ENCODE peak calls at places on chromosomes 2 and 18, in seven cellular contexts. B, W, Y, P, H, X and D are unnamed samples.

GRCh38 chr2:217926801-217927200 is 76.0 kb downstream of the TNS1 start:
- DNase-seq in B (no peak), W (no peak), Y (no peak), P (no peak), H (no peak), X (no peak), D (no peak)

GRCh38 chr18:57333941-57334340 is 18.4 kb upstream of the ST8SIA3 start:
- DNase-seq in B (no peak), W (no peak), Y (no peak), P (no peak), H (no peak), X (no peak), D (no peak)

GRCh38 chr2:42450136-42450535 is 43.6 kb downstream of the KCNG3 start:
- DNase-seq in B (no peak), W (no peak), Y (no peak), P (no peak), H (no peak), X (no peak), D (no peak)

GRCh38 chr2:216352653-216353270 is 19.5 kb downstream of the MARCHF4 start:
- DNase-seq in B (no peak), W (no peak), Y (no peak), P (no peak), H (no peak), X (no peak), D (no peak)

GRCh38 chr18:38077219-38077618 is 511.6 kb upstream of the CELF4 start:
- DNase-seq in B (no peak), W (no peak), Y (peak), P (no peak), H (no peak), X (no peak), D (no peak)

GRCh38 chr2:240477916-240478315 is 42.5 kb downstream of the GPC1 start:
- DNase-seq in B (no peak), W (no peak), Y (no peak), P (no peak), H (no peak), X (no peak), D (no peak)

GRCh38 chr2:138059487-138059886 is 95.2 kb downstream of the HNMT start:
- DNase-seq in B (no peak), W (no peak), Y (no peak), P (no peak), H (no peak), X (no peak), D (no peak)

GRCh38 chr18:77316641-77317040 is 67.0 kb downstream of the GALR1 start:
- DNase-seq in B (no peak), W (no peak), Y (no peak), P (no peak), H (no peak), X (no peak), D (no peak)

GRCh38 chr2:187294043-187294442 is 154.0 kb downstream of the CALCRL start:
- DNase-seq in B (no peak), W (no peak), Y (no peak), P (no peak), H (no peak), X (no peak), D (no peak)

GRCh38 chr2:181070119-181070833 is 89.9 kb downstream of the UBE2E3 start:
- DNase-seq in B (no peak), W (no peak), Y (no peak), P (no peak), H (no peak), X (peak), D (no peak)

GRCh38 chr2:1858733-1859132 is 114.4 kb upstream of the PXDN start:
- DNase-seq in B (no peak), W (no peak), Y (no peak), P (no peak), H (no peak), X (no peak), D (no peak)

GRCh38 chr2:61439241-61440002 is 31.5 kb downstream of the USP34 start:
- DNase-seq in B (no peak), W (no peak), Y (no peak), P (no peak), H (no peak), X (no peak), D (no peak)

GRCh38 chr2:158745067-158745865 is 49.9 kb upstream of the DAPL1 start:
- DNase-seq in B (peak), W (no peak), Y (peak), P (no peak), H (peak), X (peak), D (no peak)

GRCh38 chr2:72108121-72108520 is 39.5 kb downstream of the CYP26B1 start:
- DNase-seq in B (no peak), W (no peak), Y (no peak), P (no peak), H (no peak), X (no peak), D (no peak)

GRCh38 chr2:150125708-150126107 is 361.8 kb downstream of the RND3 start:
- DNase-seq in B (no peak), W (no peak), Y (no peak), P (no peak), H (no peak), X (peak), D (no peak)

GRCh38 chr18:13435596-13436333 is 217.2 kb downstream of the LDLRAD4 start:
- DNase-seq in B (no peak), W (no peak), Y (no peak), P (no peak), H (no peak), X (peak), D (no peak)

GRCh38 chr2:76895469-76895868 is 626.7 kb downstream of the LRRTM4 start:
- DNase-seq in B (no peak), W (no peak), Y (no peak), P (no peak), H (no peak), X (no peak), D (no peak)

GRCh38 chr2:88190808-88191721 is 20.9 kb downstream of the THNSL2 start:
- DNase-seq in B (no peak), W (no peak), Y (peak), P (no peak), H (no peak), X (no peak), D (no peak)

GRCh38 chr2:9239616-9240015 is 33.0 kb downstream of the ASAP2 start:
- DNase-seq in B (no peak), W (no peak), Y (no peak), P (no peak), H (peak), X (no peak), D (no peak)

GRCh38 chr18:79924814-79925655 is 26.4 kb downstream of the SLC66A2 start:
- DNase-seq in B (no peak), W (no peak), Y (no peak), P (no peak), H (peak), X (no peak), D (no peak)

GRCh38 chr2:39660612-39661196 is 5.0 kb upstream of the TMEM178A start:
- DNase-seq in B (no peak), W (no peak), Y (no peak), P (no peak), H (no peak), X (no peak), D (no peak)

GRCh38 chr2:54279385-54279784 is 23.4 kb upstream of the TSPYL6 start:
- DNase-seq in B (no peak), W (no peak), Y (peak), P (no peak), H (no peak), X (no peak), D (no peak)

GRCh38 chr2:235554936-235555335 is 61.1 kb downstream of the AGAP1 start:
- DNase-seq in B (no peak), W (no peak), Y (no peak), P (no peak), H (no peak), X (no peak), D (no peak)

GRCh38 chr2:118268268-118268667 is 180.0 kb downstream of the INSIG2 start:
- DNase-seq in B (no peak), W (no peak), Y (no peak), P (no peak), H (no peak), X (no peak), D (no peak)

GRCh38 chr2:203453858-203454451 is 81.1 kb downstream of the RAPH1 start:
- DNase-seq in B (no peak), W (no peak), Y (peak), P (no peak), H (peak), X (no peak), D (no peak)

GRCh38 chr2:1010373-1011017 is 59.8 kb downstream of the SNTG2 start:
- DNase-seq in B (no peak), W (no peak), Y (no peak), P (no peak), H (no peak), X (no peak), D (no peak)

GRCh38 chr18:44857744-44858143 is 177.1 kb downstream of the SETBP1 start:
- DNase-seq in B (no peak), W (no peak), Y (no peak), P (no peak), H (no peak), X (no peak), D (no peak)

GRCh38 chr2:28185881-28186280 is 206.8 kb upstream of the FOSL2 start:
- DNase-seq in B (no peak), W (no peak), Y (no peak), P (no peak), H (no peak), X (peak), D (no peak)

GRCh38 chr2:60213865-60214657 is 339.4 kb downstream of the BCL11A start:
- DNase-seq in B (no peak), W (no peak), Y (no peak), P (no peak), H (no peak), X (no peak), D (no peak)

GRCh38 chr2:224638338-224638823 is 53.2 kb upstream of the CUL3 start:
- DNase-seq in B (peak), W (no peak), Y (no peak), P (no peak), H (no peak), X (no peak), D (no peak)

GRCh38 chr2:191679818-191680600 is 2.1 kb downstream of the NABP1 start:
- DNase-seq in B (no peak), W (no peak), Y (no peak), P (no peak), H (no peak), X (no peak), D (no peak)